ENCODE peak calls at places on chromosome 22, in six cellular contexts. H, M, X, T, V and A are unnamed samples.

GRCh38 chr22:50672471-50673230 is at the start of gene SHANK3:
- DNase-seq in H (peak; percentile 41), M (no peak), X (no peak), T (no peak), V (no peak), A (no peak)

GRCh38 chr22:28934026-28934425 is 50.7 kb downstream of the ZNRF3 start:
- DNase-seq in H (no peak), M (no peak), X (no peak), T (no peak), V (no peak), A (no peak)

GRCh38 chr22:50704510-50705218 is 32.0 kb downstream of the SHANK3 start:
- DNase-seq in H (no peak), M (peak; percentile 76), X (no peak), T (no peak), V (no peak), A (no peak)

GRCh38 chr22:30568137-30568805 is 6.2 kb downstream of the GAL3ST1 start:
- DNase-seq in H (no peak), M (no peak), X (no peak), T (no peak), V (no peak), A (no peak)

GRCh38 chr22:37552560-37553163 is 7.6 kb upstream of the CDC42EP1 start:
- DNase-seq in H (peak; percentile 51), M (no peak), X (no peak), T (no peak), V (no peak), A (peak; percentile 43)

GRCh38 chr22:30262917-30263741 is 3.5 kb downstream of the OSM start:
- DNase-seq in H (peak; percentile 81), M (no peak), X (peak; percentile 66), T (peak; percentile 80), V (peak; percentile 83), A (peak; percentile 81)

GRCh38 chr22:25666308-25666707 is 75.7 kb upstream of the MYO18B start:
- DNase-seq in H (peak; percentile 70), M (peak; percentile 87), X (no peak), T (no peak), V (peak; percentile 22), A (peak; percentile 41)

GRCh38 chr22:24457894-24458293 is 30.5 kb downstream of the ADORA2A start:
- DNase-seq in H (no peak), M (no peak), X (no peak), T (no peak), V (no peak), A (no peak)

GRCh38 chr22:29716814-29717213 is 3.0 kb upstream of the CABP7 start:
- DNase-seq in H (no peak), M (no peak), X (no peak), T (peak; percentile 57), V (peak; percentile 38), A (peak; percentile 53)

GRCh38 chr22:39278040-39278439 is 33.3 kb upstream of the PDGFB start:
- DNase-seq in H (no peak), M (no peak), X (no peak), T (no peak), V (no peak), A (no peak)

GRCh38 chr22:22548910-22549309 is 10.2 kb downstream of the PRAME start:
- DNase-seq in H (no peak), M (no peak), X (no peak), T (no peak), V (no peak), A (no peak)

GRCh38 chr22:27171212-27171611 is 513.8 kb downstream of the MIAT start:
- DNase-seq in H (no peak), M (no peak), X (no peak), T (no peak), V (no peak), A (no peak)

GRCh38 chr22:22109693-22110466 is 127.3 kb upstream of the TOP3B start:
- DNase-seq in H (no peak), M (no peak), X (no peak), T (no peak), V (no peak), A (no peak)

GRCh38 chr22:42803454-42803853 is 53.6 kb downstream of the ARFGAP3 start:
- DNase-seq in H (no peak), M (no peak), X (no peak), T (peak; percentile 80), V (no peak), A (no peak)

GRCh38 chr22:42364641-42365336 is 67.4 kb downstream of the NFAM1 start:
- DNase-seq in H (peak; percentile 47), M (no peak), X (no peak), T (no peak), V (peak; percentile 54), A (no peak)

GRCh38 chr22:27962268-27963191 is 43.5 kb upstream of the PITPNB start:
- DNase-seq in H (no peak), M (no peak), X (no peak), T (no peak), V (no peak), A (no peak)

GRCh38 chr22:38415046-38415445 is 40.0 kb downstream of the KCNJ4 start:
- DNase-seq in H (no peak), M (no peak), X (no peak), T (no peak), V (no peak), A (no peak)

GRCh38 chr22:27317156-27317555 is 484.4 kb downstream of the MN1 start:
- DNase-seq in H (no peak), M (no peak), X (no peak), T (no peak), V (no peak), A (peak; percentile 25)

GRCh38 chr22:39733191-39733590 is 160.4 kb downstream of the ENTHD1 start:
- DNase-seq in H (no peak), M (no peak), X (no peak), T (no peak), V (no peak), A (no peak)

GRCh38 chr22:38080847-38081635 is 2.9 kb downstream of the SLC16A8 start:
- DNase-seq in H (peak; percentile 19), M (peak; percentile 88), X (no peak), T (peak; percentile 39), V (no peak), A (peak; percentile 22)

GRCh38 chr22:31753005-31753633 is 700 bp upstream of the DEPDC5 start:
- DNase-seq in H (peak; percentile 39), M (no peak), X (no peak), T (peak; percentile 31), V (peak; percentile 9), A (peak; percentile 18)

GRCh38 chr22:42670921-42671709 is 21.9 kb upstream of the CYB5R3 start:
- DNase-seq in H (no peak), M (no peak), X (no peak), T (no peak), V (no peak), A (peak; percentile 22)

GRCh38 chr22:38783095-38783710 is 10.7 kb downstream of the DNAL4 start:
- DNase-seq in H (no peak), M (no peak), X (no peak), T (no peak), V (no peak), A (no peak)

GRCh38 chr22:38461414-38462081 is 6.3 kb upstream of the KDELR3 start:
- DNase-seq in H (peak; percentile 74), M (peak; percentile 92), X (peak; percentile 69), T (peak; percentile 84), V (peak; percentile 75), A (peak; percentile 79)

GRCh38 chr22:41021039-41021654 is 70.0 kb downstream of the RBX1 start:
- DNase-seq in H (peak; percentile 21), M (peak; percentile 69), X (no peak), T (no peak), V (no peak), A (peak; percentile 22)

GRCh38 chr22:41022470-41023298 is 69.7 kb upstream of the EP300 start:
- DNase-seq in H (peak; percentile 96), M (peak; percentile 99), X (peak; percentile 82), T (peak; percentile 94), V (peak; percentile 89), A (peak; percentile 96)

GRCh38 chr22:41023299-41023623 is 69.1 kb upstream of the EP300 start:
- DNase-seq in H (no peak), M (no peak), X (no peak), T (no peak), V (no peak), A (no peak)

GRCh38 chr22:41021655-41022454 is 70.5 kb upstream of the EP300 start:
- DNase-seq in H (peak; percentile 71), M (peak; percentile 96), X (no peak), T (peak; percentile 69), V (peak; percentile 63), A (peak; percentile 81)
- TF ChIP-seq POLR2A in H (no peak), M (peak; percentile 35), X (peak; percentile 62), T (peak; percentile 35), V (no peak), A (peak; percentile 81)

GRCh38 chr22:45709866-45710265 is 38.2 kb downstream of the ATXN10 start:
- DNase-seq in H (no peak), M (no peak), X (no peak), T (no peak), V (no peak), A (no peak)
- TF ChIP-seq EP300 in H (no peak), M (no peak), X (no peak), T (no peak), V (no peak), A (no peak)

GRCh38 chr22:20882855-20883254 is 24.0 kb downstream of the SNAP29 start:
- DNase-seq in H (no peak), M (no peak), X (no peak), T (no peak), V (no peak), A (no peak)

GRCh38 chr22:20885557-20886323 is 26.9 kb downstream of the SNAP29 start:
- DNase-seq in H (peak; percentile 74), M (peak; percentile 70), X (peak; percentile 69), T (peak; percentile 83), V (peak; percentile 67), A (peak; percentile 90)

GRCh38 chr22:20885017-20885556 is 26.3 kb downstream of the SNAP29 start:
- DNase-seq in H (no peak), M (no peak), X (no peak), T (no peak), V (no peak), A (no peak)

GRCh38 chr22:20881869-20882815 is 23.3 kb downstream of the SNAP29 start:
- DNase-seq in H (no peak), M (no peak), X (no peak), T (no peak), V (no peak), A (no peak)

DNA sequence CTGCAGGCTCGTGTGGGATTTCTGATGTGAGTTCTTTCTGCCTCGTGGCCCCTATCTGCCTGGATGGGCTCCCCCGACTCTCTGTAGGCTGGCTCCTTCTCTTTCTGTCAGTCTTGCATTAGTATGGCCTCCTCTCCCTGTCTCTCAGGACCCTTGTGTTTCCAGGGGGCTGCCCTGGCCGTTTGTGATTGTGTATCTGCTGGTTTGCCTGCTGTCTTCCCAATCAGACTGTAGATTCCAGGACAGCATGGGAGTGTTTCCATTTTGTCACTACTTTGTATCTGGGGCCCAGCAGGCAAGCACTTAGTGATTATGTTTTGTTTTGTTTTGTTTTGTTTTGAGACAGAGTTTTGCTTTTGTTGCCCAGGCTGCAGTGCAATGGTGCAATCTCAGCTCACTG is 25.6 kb downstream of the SNAP29 start:
- DNase-seq in H (no peak), M (no peak), X (no peak), T (no peak), V (no peak), A (no peak)
- H3K36me3 ChIP-seq in H (no peaks in the 10 kb centered on the region), M (peaks cover 40% of the 10 kb centered on the region), X (peaks cover 5% of the 10 kb centered on the region), T (peaks cover 28% of the 10 kb centered on the region), V (peaks cover 7% of the 10 kb centered on the region), A (no peaks in the 10 kb centered on the region)

DNA sequence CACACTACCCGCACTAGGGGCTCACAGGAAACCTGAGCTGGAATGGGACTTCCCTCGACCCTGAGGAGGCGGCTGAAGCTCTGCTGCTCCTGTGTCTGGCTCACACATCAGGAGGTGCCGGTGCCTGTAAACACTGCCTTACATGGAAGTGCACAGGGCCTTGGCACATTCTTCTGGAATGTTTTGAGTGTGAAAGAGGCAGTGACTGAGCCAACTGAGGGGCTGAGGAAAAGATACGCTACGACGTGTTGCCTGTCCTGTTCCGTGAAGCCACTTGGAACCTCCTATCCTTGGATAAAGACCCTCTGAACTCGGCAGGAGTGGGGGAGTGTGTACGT is 10.5 kb downstream of the TXN2 start:
- DNase-seq in H (no peak), M (no peak), X (no peak), T (no peak), V (no peak), A (no peak)
- TF ChIP-seq POLR2A in H (no peak), M (no peak), X (no peak), T (no peak), V (no peak), A (no peak)